ENCODE peak calls at places on chromosomes 1 and 21, in ten cellular contexts. One of them, this sample, is unnamed.

GRCh38 chr1:248823517-248824001 is 2.2 kb downstream of the SH3BP5L start:
- DNase-seq in endothelial cell of umbilical vein: no peak
- DNase-seq in lower lobe of right lung: no peak
- DNase-seq in lower leg skin: peak
- DNase-seq in dorsolateral prefrontal cortex: no peak
- DNase-seq in ovary: no peak
- DNase-seq in colonic mucosa: no peak
- DNase-seq in glutamatergic neuron: no peak
- DNase-seq in HFF-Myc: no peak
- DNase-seq in MM.1S: no peak
- DNase-seq in this sample: peak

GRCh38 chr1:23369335-23370013 is at the start of gene ZNF436:
- DNase-seq in endothelial cell of umbilical vein: peak
- DNase-seq in ovary: peak
- DNase-seq in glutamatergic neuron: peak
- DNase-seq in lower leg skin: peak
- DNase-seq in dorsolateral prefrontal cortex: peak
- DNase-seq in MM.1S: peak
- DNase-seq in colonic mucosa: peak
- DNase-seq in HFF-Myc: no peak
- DNase-seq in lower lobe of right lung: peak
- DNase-seq in this sample: peak

GRCh38 chr21:34810786-34811185 is 142.0 kb downstream of the CLIC6 start:
- DNase-seq in MM.1S: no peak
- DNase-seq in lower lobe of right lung: no peak
- DNase-seq in lower leg skin: peak
- DNase-seq in HFF-Myc: no peak
- DNase-seq in ovary: no peak
- DNase-seq in endothelial cell of umbilical vein: no peak
- DNase-seq in glutamatergic neuron: no peak
- DNase-seq in colonic mucosa: no peak
- DNase-seq in dorsolateral prefrontal cortex: no peak
- DNase-seq in this sample: no peak

GRCh38 chr1:210598135-210598652 is 269.5 kb downstream of the HHAT start:
- DNase-seq in dorsolateral prefrontal cortex: no peak
- DNase-seq in colonic mucosa: no peak
- DNase-seq in HFF-Myc: peak
- DNase-seq in glutamatergic neuron: no peak
- DNase-seq in lower lobe of right lung: peak
- DNase-seq in endothelial cell of umbilical vein: no peak
- DNase-seq in lower leg skin: no peak
- DNase-seq in MM.1S: no peak
- DNase-seq in ovary: no peak
- DNase-seq in this sample: no peak

GRCh38 chr1:24878775-24879742 is 51.0 kb downstream of the RUNX3 start:
- DNase-seq in colonic mucosa: peak
- DNase-seq in lower lobe of right lung: peak
- DNase-seq in dorsolateral prefrontal cortex: peak
- DNase-seq in HFF-Myc: peak
- DNase-seq in endothelial cell of umbilical vein: no peak
- DNase-seq in glutamatergic neuron: no peak
- DNase-seq in ovary: no peak
- DNase-seq in lower leg skin: peak
- DNase-seq in MM.1S: no peak
- DNase-seq in this sample: no peak

GRCh38 chr1:29753244-29753643 is 516.9 kb downstream of the PTPRU start:
- DNase-seq in dorsolateral prefrontal cortex: no peak
- DNase-seq in lower leg skin: peak
- DNase-seq in endothelial cell of umbilical vein: no peak
- DNase-seq in ovary: no peak
- DNase-seq in MM.1S: no peak
- DNase-seq in lower lobe of right lung: no peak
- DNase-seq in glutamatergic neuron: no peak
- DNase-seq in colonic mucosa: peak
- DNase-seq in HFF-Myc: no peak
- DNase-seq in this sample: no peak

GRCh38 chr1:156433602-156434001 is 64.6 kb downstream of the RHBG start:
- DNase-seq in lower leg skin: no peak
- DNase-seq in glutamatergic neuron: no peak
- DNase-seq in HFF-Myc: no peak
- DNase-seq in dorsolateral prefrontal cortex: no peak
- DNase-seq in lower lobe of right lung: no peak
- DNase-seq in endothelial cell of umbilical vein: no peak
- DNase-seq in MM.1S: peak
- DNase-seq in colonic mucosa: no peak
- DNase-seq in ovary: no peak
- DNase-seq in this sample: no peak

GRCh38 chr1:111880866-111881837 is 108.3 kb downstream of the KCND3 start:
- DNase-seq in ovary: no peak
- DNase-seq in HFF-Myc: no peak
- DNase-seq in lower lobe of right lung: no peak
- DNase-seq in colonic mucosa: no peak
- DNase-seq in lower leg skin: no peak
- DNase-seq in endothelial cell of umbilical vein: no peak
- DNase-seq in dorsolateral prefrontal cortex: no peak
- DNase-seq in MM.1S: no peak
- DNase-seq in glutamatergic neuron: peak
- DNase-seq in this sample: no peak

GRCh38 chr1:94621392-94621791 is 79.8 kb upstream of the F3 start:
- DNase-seq in glutamatergic neuron: no peak
- DNase-seq in colonic mucosa: peak
- DNase-seq in lower lobe of right lung: no peak
- DNase-seq in dorsolateral prefrontal cortex: no peak
- DNase-seq in HFF-Myc: no peak
- DNase-seq in ovary: no peak
- DNase-seq in endothelial cell of umbilical vein: no peak
- DNase-seq in lower leg skin: no peak
- DNase-seq in MM.1S: no peak
- DNase-seq in this sample: no peak

GRCh38 chr1:246533371-246533905 is 26.4 kb upstream of the SMYD3 start:
- DNase-seq in MM.1S: no peak
- DNase-seq in dorsolateral prefrontal cortex: no peak
- DNase-seq in HFF-Myc: no peak
- DNase-seq in lower leg skin: peak
- DNase-seq in endothelial cell of umbilical vein: no peak
- DNase-seq in lower lobe of right lung: no peak
- DNase-seq in colonic mucosa: no peak
- DNase-seq in ovary: no peak
- DNase-seq in glutamatergic neuron: no peak
- DNase-seq in this sample: no peak

GRCh38 chr1:192860478-192861185 is 51.8 kb downstream of the RGS2 start:
- DNase-seq in lower lobe of right lung: no peak
- DNase-seq in lower leg skin: no peak
- DNase-seq in HFF-Myc: no peak
- DNase-seq in endothelial cell of umbilical vein: no peak
- DNase-seq in ovary: no peak
- DNase-seq in colonic mucosa: no peak
- DNase-seq in dorsolateral prefrontal cortex: no peak
- DNase-seq in MM.1S: peak
- DNase-seq in glutamatergic neuron: no peak
- DNase-seq in this sample: no peak

GRCh38 chr1:53076165-53076564 is 14.2 kb downstream of the PODN start:
- DNase-seq in colonic mucosa: no peak
- DNase-seq in lower leg skin: no peak
- DNase-seq in ovary: no peak
- DNase-seq in lower lobe of right lung: peak
- DNase-seq in glutamatergic neuron: no peak
- DNase-seq in endothelial cell of umbilical vein: no peak
- DNase-seq in HFF-Myc: no peak
- DNase-seq in dorsolateral prefrontal cortex: peak
- DNase-seq in MM.1S: no peak
- DNase-seq in this sample: no peak

GRCh38 chr1:66282343-66282852 is 251.6 kb upstream of the SGIP1 start:
- DNase-seq in endothelial cell of umbilical vein: peak
- DNase-seq in lower leg skin: no peak
- DNase-seq in glutamatergic neuron: no peak
- DNase-seq in ovary: no peak
- DNase-seq in HFF-Myc: no peak
- DNase-seq in MM.1S: peak
- DNase-seq in colonic mucosa: no peak
- DNase-seq in dorsolateral prefrontal cortex: no peak
- DNase-seq in lower lobe of right lung: no peak
- DNase-seq in this sample: no peak

GRCh38 chr1:248837794-248838356 is at the start of gene ZNF672:
- DNase-seq in endothelial cell of umbilical vein: peak
- DNase-seq in HFF-Myc: peak
- DNase-seq in ovary: peak
- DNase-seq in glutamatergic neuron: peak
- DNase-seq in MM.1S: peak
- DNase-seq in dorsolateral prefrontal cortex: peak
- DNase-seq in lower leg skin: peak
- DNase-seq in lower lobe of right lung: peak
- DNase-seq in colonic mucosa: peak
- DNase-seq in this sample: peak

GRCh38 chr1:64487061-64487460 is 17.1 kb downstream of the CACHD1 start:
- DNase-seq in lower leg skin: no peak
- DNase-seq in endothelial cell of umbilical vein: no peak
- DNase-seq in ovary: no peak
- DNase-seq in lower lobe of right lung: no peak
- DNase-seq in MM.1S: no peak
- DNase-seq in HFF-Myc: no peak
- DNase-seq in dorsolateral prefrontal cortex: no peak
- DNase-seq in colonic mucosa: no peak
- DNase-seq in glutamatergic neuron: no peak
- DNase-seq in this sample: no peak
- TF ChIP-seq CTCF in lower leg skin: no peak
- TF ChIP-seq CTCF in endothelial cell of umbilical vein: no peak
- TF ChIP-seq CTCF in ovary: no peak
- TF ChIP-seq CTCF in lower lobe of right lung: no peak
- TF ChIP-seq CTCF in MM.1S: no peak
- TF ChIP-seq CTCF in HFF-Myc: no peak
- TF ChIP-seq CTCF in dorsolateral prefrontal cortex: no peak
- TF ChIP-seq CTCF in colonic mucosa: no peak
- TF ChIP-seq CTCF in glutamatergic neuron: no peak
- TF ChIP-seq CTCF in this sample: no peak

GRCh38 chr1:950881-951280 is 8.2 kb downstream of the NOC2L start:
- DNase-seq in glutamatergic neuron: no peak
- DNase-seq in endothelial cell of umbilical vein: no peak
- DNase-seq in dorsolateral prefrontal cortex: no peak
- DNase-seq in lower leg skin: no peak
- DNase-seq in colonic mucosa: no peak
- DNase-seq in HFF-Myc: no peak
- DNase-seq in ovary: no peak
- DNase-seq in lower lobe of right lung: no peak
- DNase-seq in MM.1S: no peak
- DNase-seq in this sample: no peak

GRCh38 chr1:952201-952600 is 6.9 kb downstream of the NOC2L start:
- DNase-seq in colonic mucosa: no peak
- DNase-seq in ovary: no peak
- DNase-seq in dorsolateral prefrontal cortex: no peak
- DNase-seq in MM.1S: no peak
- DNase-seq in glutamatergic neuron: no peak
- DNase-seq in HFF-Myc: no peak
- DNase-seq in lower lobe of right lung: no peak
- DNase-seq in endothelial cell of umbilical vein: no peak
- DNase-seq in lower leg skin: no peak
- DNase-seq in this sample: no peak

GRCh38 chr1:952603-953002 is 6.5 kb downstream of the NOC2L start:
- DNase-seq in lower lobe of right lung: no peak
- DNase-seq in endothelial cell of umbilical vein: no peak
- DNase-seq in ovary: no peak
- DNase-seq in colonic mucosa: no peak
- DNase-seq in HFF-Myc: no peak
- DNase-seq in lower leg skin: no peak
- DNase-seq in MM.1S: no peak
- DNase-seq in glutamatergic neuron: no peak
- DNase-seq in dorsolateral prefrontal cortex: no peak
- DNase-seq in this sample: no peak

GRCh38 chr1:950268-950667 is 8.8 kb downstream of the NOC2L start:
- DNase-seq in ovary: no peak
- DNase-seq in lower lobe of right lung: no peak
- DNase-seq in endothelial cell of umbilical vein: no peak
- DNase-seq in lower leg skin: no peak
- DNase-seq in colonic mucosa: no peak
- DNase-seq in dorsolateral prefrontal cortex: no peak
- DNase-seq in MM.1S: no peak
- DNase-seq in glutamatergic neuron: no peak
- DNase-seq in HFF-Myc: no peak
- DNase-seq in this sample: no peak

GRCh38 chr1:951364-951763 is 7.7 kb downstream of the NOC2L start:
- DNase-seq in lower lobe of right lung: no peak
- DNase-seq in glutamatergic neuron: no peak
- DNase-seq in ovary: no peak
- DNase-seq in HFF-Myc: no peak
- DNase-seq in colonic mucosa: no peak
- DNase-seq in MM.1S: no peak
- DNase-seq in endothelial cell of umbilical vein: no peak
- DNase-seq in lower leg skin: no peak
- DNase-seq in dorsolateral prefrontal cortex: no peak
- DNase-seq in this sample: no peak
- TF ChIP-seq CTCF in lower lobe of right lung: peak
- TF ChIP-seq CTCF in glutamatergic neuron: peak
- TF ChIP-seq CTCF in ovary: no peak
- TF ChIP-seq CTCF in HFF-Myc: peak
- TF ChIP-seq CTCF in colonic mucosa: no peak
- TF ChIP-seq CTCF in MM.1S: no peak
- TF ChIP-seq CTCF in endothelial cell of umbilical vein: peak
- TF ChIP-seq CTCF in lower leg skin: no peak
- TF ChIP-seq CTCF in dorsolateral prefrontal cortex: no peak
- TF ChIP-seq CTCF in this sample: no peak

GRCh38 chr1:19799233-19799876 is 361 bp downstream of the TMCO4 start:
- DNase-seq in ovary: peak
- DNase-seq in endothelial cell of umbilical vein: peak
- DNase-seq in glutamatergic neuron: peak
- DNase-seq in HFF-Myc: no peak
- DNase-seq in lower lobe of right lung: peak
- DNase-seq in dorsolateral prefrontal cortex: no peak
- DNase-seq in colonic mucosa: peak
- DNase-seq in lower leg skin: peak
- DNase-seq in MM.1S: peak
- DNase-seq in this sample: no peak
- TF ChIP-seq CTCF in ovary: no peak
- TF ChIP-seq CTCF in endothelial cell of umbilical vein: peak
- TF ChIP-seq CTCF in glutamatergic neuron: peak
- TF ChIP-seq CTCF in HFF-Myc: peak
- TF ChIP-seq CTCF in lower lobe of right lung: peak
- TF ChIP-seq CTCF in dorsolateral prefrontal cortex: no peak
- TF ChIP-seq CTCF in colonic mucosa: peak
- TF ChIP-seq CTCF in lower leg skin: no peak
- TF ChIP-seq CTCF in MM.1S: peak
- TF ChIP-seq CTCF in this sample: no peak

GRCh38 chr21:17269760-17270159 is 243.1 kb upstream of the CXADR start:
- DNase-seq in ovary: no peak
- DNase-seq in HFF-Myc: no peak
- DNase-seq in endothelial cell of umbilical vein: no peak
- DNase-seq in lower lobe of right lung: no peak
- DNase-seq in MM.1S: no peak
- DNase-seq in lower leg skin: no peak
- DNase-seq in dorsolateral prefrontal cortex: no peak
- DNase-seq in colonic mucosa: no peak
- DNase-seq in glutamatergic neuron: no peak
- DNase-seq in this sample: no peak

DNA sequence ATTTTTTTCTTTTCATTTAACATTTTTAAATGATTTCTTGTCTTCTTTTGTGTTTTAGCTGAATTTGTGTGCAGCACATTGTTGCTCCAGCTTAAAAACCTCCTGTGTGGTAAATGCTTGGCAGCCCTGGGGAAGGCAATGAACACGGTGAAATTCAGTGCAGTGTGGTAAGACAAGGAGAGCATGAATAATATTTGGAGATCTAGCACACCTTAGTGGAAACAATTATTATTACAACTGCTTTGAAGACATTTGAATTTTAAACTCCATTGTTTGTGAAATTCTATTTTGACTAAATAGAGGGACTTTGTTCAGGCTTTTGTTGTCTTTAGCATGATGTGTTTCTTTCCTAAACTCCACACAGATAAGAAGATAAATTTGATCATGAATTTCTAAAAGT is 242.6 kb upstream of the CXADR start:
- DNase-seq in MM.1S: peak
- DNase-seq in glutamatergic neuron: no peak
- DNase-seq in dorsolateral prefrontal cortex: peak
- DNase-seq in ovary: peak
- DNase-seq in colonic mucosa: no peak
- DNase-seq in lower leg skin: no peak
- DNase-seq in HFF-Myc: peak
- DNase-seq in lower lobe of right lung: no peak
- DNase-seq in endothelial cell of umbilical vein: peak
- DNase-seq in this sample: no peak
- TF ChIP-seq CTCF in MM.1S: peak
- TF ChIP-seq CTCF in glutamatergic neuron: peak
- TF ChIP-seq CTCF in dorsolateral prefrontal cortex: peak
- TF ChIP-seq CTCF in ovary: peak
- TF ChIP-seq CTCF in colonic mucosa: no peak
- TF ChIP-seq CTCF in lower leg skin: no peak
- TF ChIP-seq CTCF in HFF-Myc: no peak
- TF ChIP-seq CTCF in lower lobe of right lung: peak
- TF ChIP-seq CTCF in endothelial cell of umbilical vein: peak
- TF ChIP-seq CTCF in this sample: no peak

This sample was measured in omental fat pad.